ENCODE peak calls at places on chromosomes 4 and X, in five cellular contexts. U, T, J, M and O are unnamed samples. For H3K9me3 and H3K4me1, the result is how much of the 10 kb centered on the place peaks cover.

GRCh38 chrX:119218198-119218597 is 17.9 kb upstream of the PGRMC1 start:
- DNase-seq in U (peak), J (no peak), M (no peak), T (no peak), O (no peak)

GRCh38 chr4:58566260-58566659 is 1456.1 kb upstream of the IGFBP7 start:
- DNase-seq in M (no peak), J (no peak), U (no peak), T (no peak), O (no peak)

GRCh38 chr4:152850377-152850776 is 70.6 kb downstream of the ARFIP1 start:
- DNase-seq in J (no peak), M (peak), U (no peak), T (no peak), O (peak)

GRCh38 chr4:71338846-71339593 is at the start of gene SLC4A4:
- DNase-seq in U (no peak), T (no peak), J (no peak), M (peak), O (no peak)

GRCh38 chr4:174375422-174375821 is 91.7 kb downstream of the CEP44 start:
- DNase-seq in T (no peak), M (no peak), J (no peak), U (no peak), O (no peak)

GRCh38 chr4:187993827-187994226 is 1.7 kb upstream of the ZFP42 start:
- DNase-seq in J (peak), T (no peak), M (no peak), U (no peak), O (no peak)

GRCh38 chr4:17578482-17578891 is 1.5 kb downstream of the LAP3 start:
- DNase-seq in U (no peak), M (peak), T (no peak), J (no peak), O (no peak)

GRCh38 chr4:161525121-161525520 is 638.7 kb downstream of the FSTL5 start:
- DNase-seq in M (no peak), U (no peak), J (no peak), T (no peak), O (no peak)

GRCh38 chr4:7781361-7781760 is 158.3 kb downstream of the AFAP1 start:
- DNase-seq in M (no peak), T (peak), J (no peak), U (no peak), O (no peak)

GRCh38 chrX:123308663-123309062 is 124.6 kb downstream of the GRIA3 start:
- DNase-seq in M (no peak), J (no peak), T (no peak), U (no peak), O (no peak)

GRCh38 chr4:110196206-110196870 is 2.1 kb downstream of the ELOVL6 start:
- DNase-seq in J (peak), T (peak), M (no peak), U (peak), O (no peak)

GRCh38 chr4:4461850-4462249 is 74.9 kb downstream of the NSG1 start:
- DNase-seq in J (no peak), T (no peak), M (no peak), U (peak), O (no peak)

GRCh38 chrX:39969099-39969825 is 128.5 kb downstream of the BCOR start:
- DNase-seq in T (no peak), M (no peak), J (peak), U (no peak), O (no peak)

GRCh38 chrX:5242091-5242790 is 986.4 kb downstream of the NLGN4X start:
- DNase-seq in T (no peak), U (no peak), J (peak), M (no peak), O (no peak)

GRCh38 chr4:137794779-137795178 is 262.5 kb upstream of the PCDH18 start:
- DNase-seq in U (no peak), T (no peak), J (no peak), M (no peak), O (no peak)

GRCh38 chr4:101071241-101071640 is 276.1 kb downstream of the PPP3CA start:
- DNase-seq in J (no peak), T (no peak), U (no peak), M (no peak), O (no peak)

GRCh38 chr4:24734511-24734910 is 60.9 kb upstream of the SOD3 start:
- DNase-seq in T (no peak), J (peak), U (no peak), M (no peak), O (no peak)

GRCh38 chr4:115664285-115664684 is 550.9 kb upstream of the NDST4 start:
- DNase-seq in J (no peak), M (no peak), U (peak), T (no peak), O (no peak)

GRCh38 chr4:6972911-6973310 is 63.3 kb downstream of the TBC1D14 start:
- DNase-seq in M (no peak), U (no peak), J (no peak), T (no peak), O (no peak)

GRCh38 chr4:8393593-8394038 is 46.9 kb downstream of the ACOX3 start:
- DNase-seq in M (no peak), T (no peak), J (no peak), U (peak), O (peak)

GRCh38 chrX:153821066-153821465 is 9.3 kb downstream of the PDZD4 start:
- DNase-seq in M (no peak), T (no peak), J (no peak), U (peak), O (no peak)

GRCh38 chrX:108699368-108699767 is 37.0 kb downstream of the IRS4 start:
- DNase-seq in T (no peak), M (peak), U (peak), J (no peak), O (peak)

GRCh38 chr4:123836919-123837605 is 440.5 kb downstream of the SPRY1 start:
- DNase-seq in U (no peak), T (no peak), J (no peak), M (no peak), O (no peak)

GRCh38 chr4:55543858-55544257 is 2.9 kb downstream of the CLOCK start:
- DNase-seq in U (peak), T (peak), J (no peak), M (no peak), O (no peak)

GRCh38 chrX:150700107-150700506 is 6.9 kb downstream of the MTMR1 start:
- DNase-seq in M (no peak), U (no peak), J (no peak), T (no peak), O (no peak)

GRCh38 chrX:36116222-36116621 is 196.7 kb downstream of the CFAP47 start:
- DNase-seq in J (no peak), U (no peak), M (no peak), T (no peak), O (no peak)

GRCh38 chr4:83011779-83012630 is 1.4 kb upstream of the LIN54 start:
- DNase-seq in U (no peak), J (peak), T (no peak), M (no peak), O (no peak)

GRCh38 chr4:156762851-156763250 is 208.7 kb downstream of the PDGFC start:
- DNase-seq in T (no peak), M (no peak), U (no peak), J (no peak), O (no peak)

GRCh38 chrX:15946783-15947550 is 92.4 kb upstream of the AP1S2 start:
- DNase-seq in U (no peak), T (no peak), M (no peak), J (no peak), O (no peak)

GRCh38 chrX:104795804-104796203 is 229.8 kb downstream of the IL1RAPL2 start:
- DNase-seq in T (no peak), U (no peak), M (no peak), J (no peak), O (no peak)

GRCh38 chrX:135434258-135435138 is 12.8 kb downstream of the SMIM10L2A start:
- DNase-seq in T (no peak), J (no peak), M (no peak), U (no peak), O (no peak)

GRCh38 chr4:26999689-27000088 is 139.0 kb downstream of the STIM2 start:
- DNase-seq in J (no peak), T (no peak), U (no peak), M (no peak), O (no peak)

GRCh38 chr4:2811830-2812599 is 19.1 kb downstream of the SH3BP2 start:
- DNase-seq in M (peak), J (no peak), T (no peak), U (peak), O (no peak)

GRCh38 chr4:53935780-53936179 is 128.6 kb downstream of the CHIC2 start:
- DNase-seq in M (no peak), T (no peak), U (no peak), J (no peak), O (no peak)

GRCh38 chrX:98357146-98357545 is 1473.4 kb downstream of the RPA4 start:
- DNase-seq in J (no peak), T (no peak), M (no peak), U (no peak), O (no peak)

GRCh38 chrX:38358274-38358673 is 5.9 kb downstream of the OTC start:
- DNase-seq in T (no peak), M (no peak), U (no peak), J (no peak), O (no peak)

GRCh38 chrX:44935640-44936039 is 62.7 kb downstream of the KDM6A start:
- DNase-seq in M (no peak), T (no peak), U (no peak), J (no peak), O (no peak)

GRCh38 chr4:57119054-57119651 is 9.0 kb upstream of the IGFBP7 start:
- DNase-seq in M (no peak), J (no peak), U (no peak), T (no peak), O (no peak)

GRCh38 chrX:67998540-67998939 is 434.8 kb downstream of the OPHN1 start:
- DNase-seq in M (no peak), U (no peak), T (no peak), J (no peak), O (no peak)
- H3K9me3 ChIP-seq in M (under half), U (under half), T (under half), J (under half), O (under half)

GRCh38 chr4:121140712-121141111 is 23.4 kb downstream of the TNIP3 start:
- DNase-seq in J (no peak), U (no peak), T (no peak), M (no peak), O (no peak)

GRCh38 chr4:121143126-121143525 is 21.0 kb downstream of the TNIP3 start:
- DNase-seq in M (no peak), J (no peak), U (no peak), T (no peak), O (no peak)

GRCh38 chr4:121138445-121138844 is 25.7 kb downstream of the TNIP3 start:
- DNase-seq in M (no peak), J (no peak), U (no peak), T (no peak), O (no peak)

GRCh38 chr4:121139533-121140222 is 24.4 kb downstream of the TNIP3 start:
- DNase-seq in M (peak), U (no peak), T (no peak), J (no peak), O (no peak)

DNA sequence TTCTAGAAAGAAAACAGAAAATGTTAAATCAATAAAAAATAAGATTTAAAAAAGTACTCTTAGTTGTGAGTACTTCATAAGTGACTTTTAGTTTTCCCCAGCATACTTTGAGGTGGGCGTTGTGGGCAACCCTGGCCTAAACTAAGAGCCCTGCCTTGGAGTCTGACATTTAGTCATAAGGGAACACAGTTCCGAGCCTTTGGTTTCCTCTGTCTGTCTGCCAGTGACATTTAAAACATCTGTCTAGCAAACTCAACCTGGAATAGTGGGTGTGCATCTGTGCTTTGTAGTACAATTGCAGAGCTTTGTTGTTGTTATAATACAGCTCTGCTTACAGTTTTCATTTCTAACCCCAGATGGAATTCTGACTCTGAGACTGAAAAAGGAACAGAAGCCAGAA is 26.1 kb downstream of the TNIP3 start:
- DNase-seq in M (no peak), U (no peak), T (no peak), J (no peak), O (no peak)
- H3K4me1 ChIP-seq in M (under half), U (under half), T (under half), J (under half), O (under half)

GRCh38 chr4:169627307-169627706 is 6.9 kb downstream of the CLCN3 start:
- DNase-seq in J (no peak), T (no peak), U (no peak), M (no peak), O (no peak)

GRCh38 chr4:169625886-169626285 is 5.5 kb downstream of the CLCN3 start:
- DNase-seq in T (peak), M (no peak), U (no peak), J (no peak), O (no peak)

GRCh38 chr4:169628579-169628978 is 8.2 kb downstream of the CLCN3 start:
- DNase-seq in M (no peak), U (no peak), J (no peak), T (no peak), O (no peak)

GRCh38 chr4:169630069-169630468 is 9.7 kb downstream of the CLCN3 start:
- DNase-seq in U (no peak), M (no peak), T (no peak), J (no peak), O (no peak)

GRCh38 chr4:169626328-169627282 is 6.2 kb downstream of the CLCN3 start:
- DNase-seq in J (no peak), M (no peak), U (no peak), T (peak), O (no peak)
- TF ChIP-seq SIN3A in J (no peak), M (no peak), U (no peak), T (no peak), O (no peak)

GRCh38 chr4:175986-176385 is 51.7 kb downstream of the ZNF718 start:
- DNase-seq in M (no peak), T (no peak), J (no peak), U (no peak), O (no peak)
- H3K9me3 ChIP-seq in M (under half), T (under half), J (under half), U (under half), O (under half)

DNA sequence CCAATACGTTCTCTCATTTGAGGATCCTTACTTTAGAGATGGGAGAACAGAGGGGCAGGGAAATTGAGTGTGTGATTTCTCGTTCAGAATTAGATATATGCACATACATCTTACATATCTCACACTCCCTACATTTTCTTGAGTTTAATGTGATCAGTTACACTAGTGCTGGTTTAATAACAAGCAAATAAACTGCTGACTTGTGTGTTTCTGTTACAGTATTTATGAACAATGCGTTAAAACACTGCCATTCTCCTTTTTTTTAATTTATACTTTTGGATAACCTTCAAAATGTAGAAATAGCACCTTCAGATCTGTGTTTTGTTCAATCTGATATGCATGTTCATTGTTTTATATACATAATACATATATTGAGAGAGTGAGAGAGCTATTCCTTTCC is 130.1 kb downstream of the KLHL8 start:
- DNase-seq in J (no peak), T (no peak), M (no peak), U (no peak), O (no peak)
- H3K4me1 ChIP-seq in J (under half), T (under half), M (under half), U (under half), O (under half)

GRCh38 chr4:73311428-73311827 is 52.8 kb upstream of the ANKRD17 start:
- DNase-seq in M (no peak), U (no peak), T (peak), J (no peak), O (no peak)

GRCh38 chr4:73312967-73313366 is 54.4 kb upstream of the ANKRD17 start:
- DNase-seq in M (no peak), J (no peak), U (no peak), T (no peak), O (no peak)

GRCh38 chr4:73315091-73315490 is 56.5 kb upstream of the ANKRD17 start:
- DNase-seq in T (no peak), J (no peak), M (no peak), U (no peak), O (no peak)

GRCh38 chr4:73317092-73317491 is 58.5 kb upstream of the ANKRD17 start:
- DNase-seq in U (no peak), J (no peak), T (no peak), M (no peak), O (no peak)
- TF ChIP-seq SIN3A in U (no peak), J (no peak), T (no peak), M (no peak), O (no peak)